ENCODE peak calls at places on chromosomes 3 and 15, in four cellular contexts. One of them, this sample, is unnamed.

GRCh38 chr3:36461588-36461987 is 81.3 kb downstream of the STAC start:
- DNase-seq in neuronal stem cell: no peak
- DNase-seq in H1: no peak
- DNase-seq in IMR-90: peak; percentile 5
- DNase-seq in this sample: no peak

GRCh38 chr3:111874177-111874820 is 15.2 kb downstream of the PHLDB2 start:
- DNase-seq in IMR-90: peak; percentile 77
- DNase-seq in H1: no peak
- DNase-seq in neuronal stem cell: no peak
- DNase-seq in this sample: no peak

GRCh38 chr3:73719413-73719831 is 94.7 kb upstream of the PDZRN3 start:
- DNase-seq in neuronal stem cell: no peak
- DNase-seq in H1: no peak
- DNase-seq in IMR-90: peak; percentile 83
- DNase-seq in this sample: no peak

GRCh38 chr3:151871639-151872468 is 1.6 kb upstream of the SUCNR1 start:
- DNase-seq in H1: no peak
- DNase-seq in neuronal stem cell: no peak
- DNase-seq in IMR-90: no peak
- DNase-seq in this sample: no peak

GRCh38 chr3:35617370-35617769 is 22.0 kb upstream of the ARPP21 start:
- DNase-seq in H1: no peak
- DNase-seq in neuronal stem cell: no peak
- DNase-seq in IMR-90: no peak
- DNase-seq in this sample: no peak

GRCh38 chr3:40172560-40172959 is 136.9 kb upstream of the EIF1B start:
- DNase-seq in H1: no peak
- DNase-seq in neuronal stem cell: no peak
- DNase-seq in IMR-90: no peak
- DNase-seq in this sample: no peak

GRCh38 chr3:136901391-136901790 is 39.4 kb downstream of the NCK1 start:
- DNase-seq in neuronal stem cell: no peak
- DNase-seq in H1: no peak
- DNase-seq in IMR-90: peak; percentile 16
- DNase-seq in this sample: no peak

GRCh38 chr3:94176886-94177285 is 114.0 kb downstream of the NSUN3 start:
- DNase-seq in H1: no peak
- DNase-seq in neuronal stem cell: no peak
- DNase-seq in IMR-90: no peak
- DNase-seq in this sample: no peak

GRCh38 chr3:113097821-113098516 is 107.2 kb downstream of the GTPBP8 start:
- DNase-seq in H1: no peak
- DNase-seq in IMR-90: peak; percentile 88
- DNase-seq in neuronal stem cell: no peak
- DNase-seq in this sample: no peak

GRCh38 chr3:139427283-139428060 is 38.0 kb upstream of the COPB2 start:
- DNase-seq in IMR-90: peak; percentile 71
- DNase-seq in neuronal stem cell: peak; percentile 62
- DNase-seq in H1: no peak
- DNase-seq in this sample: no peak

GRCh38 chr15:99703603-99704443 is 29.4 kb downstream of the LYSMD4 start:
- DNase-seq in neuronal stem cell: no peak
- DNase-seq in IMR-90: peak; percentile 95
- DNase-seq in H1: no peak
- DNase-seq in this sample: no peak

GRCh38 chr3:12425850-12426579 is 58.3 kb upstream of the TSEN2 start:
- DNase-seq in neuronal stem cell: no peak
- DNase-seq in H1: no peak
- DNase-seq in IMR-90: no peak
- DNase-seq in this sample: no peak

GRCh38 chr3:113117511-113118302 is 93.7 kb upstream of the BOC start:
- DNase-seq in IMR-90: peak; percentile 90
- DNase-seq in H1: no peak
- DNase-seq in neuronal stem cell: no peak
- DNase-seq in this sample: no peak

GRCh38 chr3:9293066-9293465 is 43.6 kb upstream of the SRGAP3 start:
- DNase-seq in IMR-90: no peak
- DNase-seq in H1: no peak
- DNase-seq in neuronal stem cell: no peak
- DNase-seq in this sample: no peak

GRCh38 chr3:105823149-105823866 is 45.5 kb downstream of the CBLB start:
- DNase-seq in IMR-90: peak; percentile 98
- DNase-seq in neuronal stem cell: no peak
- DNase-seq in H1: no peak
- DNase-seq in this sample: no peak

GRCh38 chr3:134607054-134608022 is 43.5 kb downstream of the KY start:
- DNase-seq in H1: no peak
- DNase-seq in neuronal stem cell: no peak
- DNase-seq in IMR-90: peak; percentile 25
- DNase-seq in this sample: no peak

GRCh38 chr3:87260270-87260669 is 16.1 kb downstream of the POU1F1 start:
- DNase-seq in IMR-90: peak; percentile 51
- DNase-seq in H1: no peak
- DNase-seq in neuronal stem cell: peak; percentile 49
- DNase-seq in this sample: no peak

GRCh38 chr3:185983495-185984141 is 45.8 kb upstream of the TRA2B start:
- DNase-seq in neuronal stem cell: peak; percentile 82
- DNase-seq in IMR-90: peak; percentile 62
- DNase-seq in H1: peak; percentile 49
- DNase-seq in this sample: peak; percentile 83

GRCh38 chr3:11159421-11159904 is 5.2 kb downstream of the HRH1 start:
- DNase-seq in neuronal stem cell: no peak
- DNase-seq in H1: no peak
- DNase-seq in IMR-90: peak; percentile 98
- DNase-seq in this sample: no peak

GRCh38 chr3:64651791-64652241 is 36.0 kb downstream of the ADAMTS9 start:
- DNase-seq in IMR-90: no peak
- DNase-seq in neuronal stem cell: no peak
- DNase-seq in H1: no peak
- DNase-seq in this sample: no peak

GRCh38 chr15:55290361-55291057 is 896 bp upstream of the RAB27A start:
- DNase-seq in neuronal stem cell: peak; percentile 66
- DNase-seq in H1: peak; percentile 43
- DNase-seq in IMR-90: peak; percentile 70
- DNase-seq in this sample: peak; percentile 88

GRCh38 chr15:55284461-55284860 is 5.2 kb downstream of the RAB27A start:
- DNase-seq in neuronal stem cell: no peak
- DNase-seq in H1: no peak
- DNase-seq in IMR-90: no peak
- DNase-seq in this sample: no peak

GRCh38 chr15:55289573-55290360 is at the start of gene RAB27A:
- DNase-seq in H1: no peak
- DNase-seq in neuronal stem cell: peak; percentile 60
- DNase-seq in IMR-90: peak; percentile 16
- DNase-seq in this sample: peak; percentile 74

GRCh38 chr15:55288006-55288717 is 1.5 kb downstream of the RAB27A start:
- DNase-seq in IMR-90: no peak
- DNase-seq in neuronal stem cell: no peak
- DNase-seq in H1: no peak
- DNase-seq in this sample: no peak

DNA sequence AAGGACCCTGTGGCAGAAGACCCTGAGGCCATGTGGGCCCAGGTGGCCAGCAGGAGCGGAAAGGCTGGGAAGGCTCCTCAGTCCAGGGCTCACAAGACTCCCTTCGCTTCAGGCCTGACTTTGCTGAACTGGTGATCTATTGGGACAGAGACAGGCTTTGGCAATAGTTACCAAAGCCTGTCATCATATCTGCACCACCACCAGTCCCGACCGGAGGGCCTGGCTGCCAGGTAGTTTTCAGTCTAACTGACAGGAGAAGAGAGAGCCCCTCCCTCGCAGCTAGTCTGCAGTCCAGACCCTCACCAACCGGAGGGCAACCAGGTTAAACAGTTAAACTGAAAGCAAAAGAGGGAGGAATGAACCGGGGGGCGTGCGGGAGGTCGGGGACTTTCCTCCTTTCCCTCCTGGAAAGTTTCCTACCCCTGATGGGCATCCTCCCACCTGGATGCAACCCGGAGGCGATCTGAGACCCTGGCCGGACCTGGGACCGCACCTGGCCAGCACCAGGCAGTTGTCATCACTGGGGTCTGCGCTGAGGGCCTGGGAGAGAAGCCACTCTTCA is 521 bp downstream of the RAB27A start:
- DNase-seq in IMR-90: peak; percentile 39
- DNase-seq in H1: no peak
- DNase-seq in neuronal stem cell: peak; percentile 23
- DNase-seq in this sample: peak; percentile 47
- H3K18ac ChIP-seq in IMR-90: peak overlapping the region; percentile 61
- H3K18ac ChIP-seq in H1: no peak overlapping the region
- H3K18ac ChIP-seq in neuronal stem cell: peak overlapping the region; percentile 92
- H3K18ac ChIP-seq in this sample: no peak overlapping the region

GRCh38 chr15:48582472-48583235 is 62.9 kb downstream of the FBN1 start:
- DNase-seq in neuronal stem cell: no peak
- DNase-seq in H1: no peak
- DNase-seq in IMR-90: peak; percentile 83
- DNase-seq in this sample: no peak

GRCh38 chr15:48580736-48581135 is 64.8 kb downstream of the FBN1 start:
- DNase-seq in IMR-90: no peak
- DNase-seq in H1: no peak
- DNase-seq in neuronal stem cell: no peak
- DNase-seq in this sample: no peak

GRCh38 chr15:48581221-48581620 is 64.3 kb downstream of the FBN1 start:
- DNase-seq in H1: no peak
- DNase-seq in IMR-90: no peak
- DNase-seq in neuronal stem cell: no peak
- DNase-seq in this sample: no peak

GRCh38 chr15:48578965-48579364 is 66.5 kb downstream of the FBN1 start:
- DNase-seq in H1: no peak
- DNase-seq in neuronal stem cell: no peak
- DNase-seq in IMR-90: no peak
- DNase-seq in this sample: no peak

DNA sequence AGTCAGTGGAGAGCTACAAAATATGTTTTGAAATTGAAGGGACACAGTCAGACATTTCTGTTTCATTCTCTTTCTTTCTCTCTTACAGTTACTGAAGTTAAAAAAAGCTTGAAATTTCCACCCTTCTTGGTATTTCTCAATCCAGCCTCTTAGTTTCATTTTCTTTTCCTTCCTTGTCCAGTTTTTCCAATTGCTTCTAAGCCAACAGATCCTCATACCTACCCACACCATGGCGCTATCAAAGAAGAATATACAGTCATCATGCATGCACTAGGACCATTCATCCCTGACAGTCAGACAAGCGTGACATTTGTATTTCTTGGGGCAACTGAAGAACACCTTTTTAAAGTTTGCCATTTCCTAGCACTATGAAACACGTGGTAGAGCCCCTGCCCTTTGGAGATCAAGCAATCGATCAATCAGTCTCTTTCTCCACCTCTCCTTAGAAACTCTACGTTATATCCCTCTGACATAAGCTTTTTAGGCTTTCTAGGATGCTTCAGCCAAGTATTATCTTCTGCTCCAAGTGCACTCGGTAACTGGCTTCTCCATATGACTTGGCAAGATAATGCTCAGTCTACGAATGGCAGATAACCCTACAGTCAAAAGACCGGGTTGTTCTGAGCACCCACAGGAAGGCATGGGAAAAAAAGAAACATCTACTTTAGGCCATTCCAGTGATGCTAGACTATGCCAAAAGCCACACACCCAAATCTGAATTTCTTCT is 65.4 kb downstream of the FBN1 start:
- DNase-seq in H1: no peak
- DNase-seq in neuronal stem cell: no peak
- DNase-seq in IMR-90: peak; percentile 27
- DNase-seq in this sample: no peak
- H3K4me1 ChIP-seq in H1: no peaks in the 10 kb centered on the region
- H3K4me1 ChIP-seq in neuronal stem cell: no peaks in the 10 kb centered on the region
- H3K4me1 ChIP-seq in IMR-90: peaks cover 7% of the 10 kb centered on the region
- H3K4me1 ChIP-seq in this sample: no peaks in the 10 kb centered on the region

GRCh38 chr3:50241163-50241562 is 5.2 kb downstream of the GNAI2 start:
- DNase-seq in H1: no peak
- DNase-seq in IMR-90: no peak
- DNase-seq in neuronal stem cell: peak; percentile 87
- DNase-seq in this sample: peak; percentile 96
- H3K18ac ChIP-seq in H1: peak overlapping the region; percentile 100
- H3K18ac ChIP-seq in IMR-90: no peak overlapping the region
- H3K18ac ChIP-seq in neuronal stem cell: peak overlapping the region; percentile 97
- H3K18ac ChIP-seq in this sample: no peak overlapping the region

DNA sequence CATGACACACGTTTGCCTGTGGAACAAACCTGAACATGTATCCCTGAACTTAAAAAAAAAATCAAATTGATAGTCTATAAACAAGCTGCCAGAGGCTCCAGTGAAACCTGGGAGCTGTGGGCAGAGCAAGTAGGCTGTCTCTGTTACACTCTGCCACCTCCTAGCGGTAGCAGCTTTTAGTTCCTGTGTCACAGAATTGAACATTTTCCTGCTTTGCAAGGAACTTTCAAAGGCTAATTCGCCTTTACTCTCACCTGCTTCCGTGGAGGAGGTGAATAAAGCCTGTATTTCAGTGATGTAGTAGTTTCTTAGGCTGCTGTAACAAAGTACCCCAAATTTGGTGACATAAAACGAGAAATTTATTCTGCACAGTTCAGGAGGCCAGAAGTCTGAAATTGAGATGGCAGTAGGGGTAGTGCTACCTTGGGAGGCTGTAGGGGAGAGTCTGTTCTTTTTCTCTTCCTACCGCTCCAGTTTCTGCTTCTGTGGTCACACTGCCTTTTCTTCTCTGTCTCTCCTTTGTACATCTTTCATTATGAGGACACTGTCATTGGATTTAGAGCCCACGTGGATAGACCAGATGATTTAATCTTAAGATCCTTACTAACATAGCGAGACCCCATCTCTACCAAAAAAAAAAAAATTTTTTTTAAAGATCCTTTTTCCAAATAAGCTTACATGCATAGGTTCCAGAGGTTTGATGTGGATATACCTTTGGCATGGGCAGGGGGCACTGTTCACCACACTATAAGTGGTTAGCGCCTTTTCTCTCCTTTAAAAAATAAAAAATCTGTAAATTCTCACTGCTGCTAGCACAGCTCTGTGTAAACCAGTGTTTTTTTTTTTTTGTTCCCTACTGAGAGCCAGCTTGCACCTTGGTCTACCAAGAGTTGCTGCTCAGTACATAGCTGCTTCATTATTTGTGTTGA is 25.3 kb downstream of the FBXO22 start:
- DNase-seq in neuronal stem cell: peak; percentile 24
- DNase-seq in H1: no peak
- DNase-seq in IMR-90: peak; percentile 35
- DNase-seq in this sample: peak; percentile 56
- H3K4me1 ChIP-seq in neuronal stem cell: no peaks in the 10 kb centered on the region
- H3K4me1 ChIP-seq in H1: peaks cover 3% of the 10 kb centered on the region
- H3K4me1 ChIP-seq in IMR-90: no peaks in the 10 kb centered on the region
- H3K4me1 ChIP-seq in this sample: peaks cover 10% of the 10 kb centered on the region